ENCODE peak calls at places on chromosomes 11 and 22, in five cellular contexts. I, Z, A, E and F are unnamed samples.

GRCh38 chr22:21455334-21456089 is 11.7 kb upstream of the TMEM191C start:
- DNase-seq in I (no peak), Z (no peak), A (no peak), E (no peak), F (no peak)

GRCh38 chr22:37167176-37167980 is 17.7 kb upstream of the IL2RB start:
- DNase-seq in I (no peak), Z (no peak), A (no peak), E (no peak), F (no peak)

GRCh38 chr22:46084943-46085830 is 65.1 kb upstream of the PPARA start:
- DNase-seq in I (no peak), Z (peak), A (peak), E (no peak), F (no peak)

GRCh38 chr22:30402036-30402759 is 5.4 kb downstream of the SEC14L2 start:
- DNase-seq in I (no peak), Z (no peak), A (no peak), E (no peak), F (no peak)

GRCh38 chr22:36337365-36338130 is 50.2 kb downstream of the MYH9 start:
- DNase-seq in I (no peak), Z (no peak), A (no peak), E (no peak), F (no peak)

GRCh38 chr11:71210861-71211260 is 41.5 kb downstream of the SHANK2 start:
- DNase-seq in I (no peak), Z (no peak), A (no peak), E (no peak), F (no peak)

GRCh38 chr11:128507936-128508335 is 79.4 kb downstream of the ETS1 start:
- DNase-seq in I (no peak), Z (no peak), A (no peak), E (no peak), F (no peak)

GRCh38 chr11:86676533-86677154 is 4.2 kb upstream of the ME3 start:
- DNase-seq in I (no peak), Z (peak), A (peak), E (no peak), F (peak)

GRCh38 chr11:57638005-57638760 is 11.5 kb downstream of the YPEL4 start:
- DNase-seq in I (no peak), Z (no peak), A (peak), E (peak), F (peak)

GRCh38 chr11:67611165-67611564 is 4.4 kb downstream of the NDUFV1 start:
- DNase-seq in I (no peak), Z (no peak), A (no peak), E (no peak), F (no peak)

GRCh38 chr11:67320011-67320410 is 16.7 kb downstream of the SSH3 start:
- DNase-seq in I (no peak), Z (no peak), A (no peak), E (no peak), F (no peak)

GRCh38 chr11:9138612-9139579 is 47.5 kb upstream of the SCUBE2 start:
- DNase-seq in I (no peak), Z (no peak), A (no peak), E (no peak), F (peak)

GRCh38 chr11:2945757-2946287 is 16.6 kb upstream of the PHLDA2 start:
- DNase-seq in I (no peak), Z (no peak), A (peak), E (no peak), F (no peak)

GRCh38 chr11:118174006-118174567 is 2.4 kb downstream of the SCN2B start:
- DNase-seq in I (no peak), Z (no peak), A (no peak), E (no peak), F (no peak)

GRCh38 chr11:68843052-68843561 is 1.4 kb upstream of the CPT1A start:
- DNase-seq in I (no peak), Z (no peak), A (no peak), E (no peak), F (no peak)

GRCh38 chr11:6864436-6864835 is 1.6 kb downstream of the OR10A2 start:
- DNase-seq in I (no peak), Z (no peak), A (no peak), E (no peak), F (no peak)

GRCh38 chr11:114159802-114160588 is 100.5 kb downstream of the ZBTB16 start:
- DNase-seq in I (peak), Z (peak), A (peak), E (no peak), F (peak)

GRCh38 chr11:6505577-6506240 is 8.6 kb downstream of the DNHD1 start:
- DNase-seq in I (no peak), Z (peak), A (peak), E (no peak), F (peak)

GRCh38 chr11:69320756-69321741 is 27.1 kb downstream of the MYEOV start:
- DNase-seq in I (no peak), Z (no peak), A (no peak), E (no peak), F (no peak)

GRCh38 chr11:75389925-75390324 is 9.4 kb upstream of the RPS3 start:
- DNase-seq in I (no peak), Z (no peak), A (no peak), E (no peak), F (no peak)

GRCh38 chr11:92501346-92501745 is 276.7 kb downstream of the FAT3 start:
- DNase-seq in I (no peak), Z (no peak), A (no peak), E (no peak), F (no peak)

GRCh38 chr11:113896156-113896879 is 8.3 kb upstream of the HTR3B start:
- DNase-seq in I (no peak), Z (peak), A (peak), E (no peak), F (no peak)

GRCh38 chr11:71238941-71239340 is 13.4 kb downstream of the SHANK2 start:
- DNase-seq in I (no peak), Z (no peak), A (peak), E (no peak), F (no peak)

GRCh38 chr11:95739108-95739507 is 50.5 kb downstream of the FAM76B start:
- DNase-seq in I (no peak), Z (no peak), A (no peak), E (no peak), F (no peak)

GRCh38 chr22:44807232-44807631 is 54.9 kb downstream of the ARHGAP8 start:
- DNase-seq in I (no peak), Z (no peak), A (no peak), E (no peak), F (no peak)

GRCh38 chr22:27987557-27987956 is 68.5 kb upstream of the PITPNB start:
- DNase-seq in I (no peak), Z (no peak), A (no peak), E (no peak), F (no peak)

GRCh38 chr22:49257551-49257951 is 570.1 kb downstream of the BRD1 start:
- DNase-seq in I (no peak), Z (no peak), A (no peak), E (no peak), F (no peak)

GRCh38 chr11:122578168-122578825 is 77.2 kb upstream of the UBASH3B start:
- DNase-seq in I (no peak), Z (no peak), A (no peak), E (no peak), F (peak)

GRCh38 chr22:30408388-30409101 is 11.7 kb downstream of the SEC14L2 start:
- DNase-seq in I (no peak), Z (no peak), A (no peak), E (no peak), F (peak)

GRCh38 chr11:72239296-72239848 is 4.6 kb downstream of the PHOX2A start:
- DNase-seq in I (no peak), Z (no peak), A (peak), E (no peak), F (no peak)

GRCh38 chr11:6567371-6567745 is 36.1 kb downstream of the RRP8 start:
- DNase-seq in I (no peak), Z (no peak), A (no peak), E (no peak), F (no peak)

GRCh38 chr11:17578296-17578695 is 31.2 kb downstream of the OTOG start:
- DNase-seq in I (no peak), Z (no peak), A (no peak), E (no peak), F (no peak)

GRCh38 chr11:17416492-17416891 is 28.0 kb upstream of the KCNJ11 start:
- DNase-seq in I (no peak), Z (no peak), A (no peak), E (no peak), F (no peak)

GRCh38 chr22:43001271-43002197 is 13.4 kb downstream of the PACSIN2 start:
- DNase-seq in I (no peak), Z (no peak), A (no peak), E (no peak), F (peak)

GRCh38 chr22:50057292-50057867 is 718 bp downstream of the TTLL8 start:
- DNase-seq in I (no peak), Z (no peak), A (no peak), E (no peak), F (no peak)

GRCh38 chr11:63369165-63369970 is at the start of gene SLC22A9:
- DNase-seq in I (no peak), Z (no peak), A (no peak), E (no peak), F (peak)

GRCh38 chr11:98701541-98701940 is 319.2 kb upstream of the CNTN5 start:
- DNase-seq in I (no peak), Z (no peak), A (no peak), E (no peak), F (no peak)
- TF ChIP-seq CHD2 in I (no peak), Z (no peak), A (no peak), E (no peak), F (no peak)

DNA sequence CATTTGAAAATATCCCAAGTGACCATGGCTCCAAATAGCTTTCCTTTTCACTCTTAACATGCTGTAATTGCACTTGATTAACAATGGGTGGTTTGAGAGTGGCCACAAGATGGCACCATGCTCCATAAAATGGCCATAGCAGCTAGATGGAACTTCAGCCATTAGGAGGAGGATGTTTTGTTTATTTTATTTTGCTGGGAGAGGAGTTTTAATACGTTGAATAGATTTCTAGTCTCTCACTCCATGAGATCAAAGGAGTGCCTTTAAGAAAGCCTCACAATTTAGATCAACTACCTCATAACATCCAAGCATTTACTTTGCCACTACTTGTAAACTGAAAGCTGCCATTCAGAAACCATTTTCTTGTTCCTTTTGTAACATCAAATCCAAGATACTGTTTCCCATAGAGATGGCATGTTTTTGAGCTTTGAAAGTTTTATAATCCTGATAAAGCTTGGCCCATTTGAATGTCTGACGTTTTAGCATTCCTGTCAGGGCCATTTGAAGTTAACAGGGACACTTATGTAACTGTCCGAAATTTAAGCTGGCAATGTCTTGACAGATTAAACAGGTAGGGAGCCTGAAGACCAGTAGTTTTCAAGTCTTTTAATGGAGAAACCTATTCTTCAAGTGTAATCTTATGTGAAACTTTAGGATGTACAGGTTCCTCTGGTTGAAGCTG is 4.7 kb downstream of the FEN1 start:
- DNase-seq in I (peak), Z (no peak), A (peak), E (no peak), F (peak)
- TF ChIP-seq GABPA in I (no peak), Z (no peak), A (no peak), E (no peak), F (no peak)

DNA sequence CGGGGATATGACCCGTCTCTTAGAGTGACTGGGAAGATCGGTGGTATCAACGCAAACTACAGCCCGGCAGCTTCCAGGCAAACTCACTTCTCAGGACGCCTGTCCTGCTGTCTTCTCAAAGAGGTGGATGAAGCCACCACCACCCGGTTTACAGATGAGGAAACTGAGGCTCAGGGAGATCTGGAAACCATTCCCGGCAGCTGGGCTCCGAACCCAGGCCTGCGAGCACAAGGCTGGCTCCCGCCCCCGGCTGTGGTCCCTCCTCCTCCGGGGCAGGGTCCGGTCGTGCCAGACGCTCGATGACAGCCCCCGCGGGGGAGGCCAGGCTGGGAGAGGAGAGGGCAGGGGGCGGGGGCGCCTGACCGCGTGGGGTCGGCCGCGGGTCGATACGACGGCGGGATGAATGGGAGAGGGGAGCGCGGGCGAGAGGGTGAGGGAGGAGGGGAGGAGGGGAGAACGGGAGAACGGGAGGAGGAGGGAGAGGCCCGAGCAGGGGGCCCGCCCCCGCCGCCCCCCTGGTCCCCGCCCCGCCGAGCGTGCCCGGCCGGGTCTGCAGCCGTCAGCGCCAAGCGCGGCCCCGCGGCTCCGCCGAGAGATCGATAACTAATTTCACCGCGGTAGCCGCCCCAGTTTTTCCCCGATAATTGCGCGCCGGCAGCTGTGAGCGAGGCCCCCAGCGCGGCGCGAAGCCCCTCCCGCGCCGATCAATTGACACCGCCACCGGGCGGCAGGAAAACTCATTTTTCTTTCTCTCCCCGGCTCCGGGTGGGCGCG is 14.0 kb downstream of the IGLL1 start:
- DNase-seq in I (no peak), Z (peak), A (peak), E (no peak), F (peak)
- TF ChIP-seq YY1 in I (no peak), Z (no peak), A (no peak), E (no peak), F (peak)

DNA sequence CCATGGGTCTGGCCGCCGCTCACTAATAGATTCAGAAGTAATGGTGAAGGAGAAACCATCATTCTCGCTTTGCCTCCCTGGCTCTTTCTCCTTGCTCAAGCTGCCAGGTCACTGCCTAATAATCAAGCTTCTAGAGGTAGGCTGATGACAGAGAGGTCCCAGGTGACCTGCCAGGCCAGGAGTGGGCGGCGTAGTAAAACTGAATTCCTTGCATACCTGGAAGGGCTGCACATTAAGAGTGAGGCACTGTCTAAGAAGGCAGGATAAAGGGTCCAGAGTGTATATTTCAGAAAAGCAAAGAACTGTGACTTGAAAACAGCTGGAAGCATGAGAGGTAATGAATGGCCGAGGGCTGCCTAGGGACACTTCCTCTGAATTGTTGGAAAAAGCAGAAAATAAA is 4.1 kb downstream of the SYT13 start:
- DNase-seq in I (no peak), Z (no peak), A (no peak), E (no peak), F (no peak)
- TF ChIP-seq CHD2 in I (no peak), Z (no peak), A (no peak), E (no peak), F (no peak)